ENCODE peak calls at places on chromosomes 1 and 21, in four cellular contexts. K, W, S and A are unnamed samples.

GRCh38 chr1:151935154-151935553 is 25.8 kb upstream of the THEM4 start:
- DNase-seq in K (peak), S (no peak), W (peak), A (no peak)

GRCh38 chr1:181135815-181136737 is 47.6 kb downstream of the IER5 start:
- DNase-seq in W (peak), S (no peak), K (peak), A (peak)

GRCh38 chr1:29425656-29426055 is 189.3 kb downstream of the PTPRU start:
- DNase-seq in K (no peak), W (no peak), S (no peak), A (no peak)

GRCh38 chr1:178940022-178940765 is 69.3 kb upstream of the ANGPTL1 start:
- DNase-seq in S (no peak), K (peak), W (peak), A (peak)

GRCh38 chr1:155729031-155729898 is 40.4 kb downstream of the DAP3 start:
- DNase-seq in K (peak), W (peak), S (no peak), A (peak)

GRCh38 chr21:45306832-45307571 is 19.3 kb upstream of the POFUT2 start:
- DNase-seq in W (peak), K (peak), S (peak), A (no peak)

GRCh38 chr1:241639040-241639652 is 1.0 kb downstream of the CHML start:
- DNase-seq in S (no peak), W (peak), K (no peak), A (no peak)

GRCh38 chr1:201443747-201444146 is 22.2 kb upstream of the TNNI1 start:
- DNase-seq in W (no peak), K (no peak), S (no peak), A (no peak)

GRCh38 chr1:56578664-56578962 is 750 bp downstream of the PLPP3 start:
- DNase-seq in W (no peak), K (no peak), S (no peak), A (no peak)

GRCh38 chr1:33424610-33425009 is 6.3 kb downstream of the PHC2 start:
- DNase-seq in W (peak), K (peak), S (no peak), A (peak)

GRCh38 chr1:58811303-58811702 is 27.5 kb upstream of the JUN start:
- DNase-seq in S (no peak), K (no peak), W (no peak), A (no peak)

GRCh38 chr1:94422115-94422820 is 4.1 kb downstream of the ABCD3 start:
- DNase-seq in K (no peak), W (peak), S (no peak), A (no peak)

GRCh38 chr1:29195875-29196274 is 14.2 kb upstream of the SRSF4 start:
- DNase-seq in W (no peak), K (peak), S (no peak), A (no peak)

GRCh38 chr1:7379445-7379971 is 391.6 kb upstream of the VAMP3 start:
- DNase-seq in W (peak), S (peak), K (peak), A (peak)

GRCh38 chr1:51736702-51737101 is 119.8 kb downstream of the OSBPL9 start:
- DNase-seq in W (peak), S (no peak), K (peak), A (peak)

GRCh38 chr1:2186901-2187300 is 7.7 kb downstream of the FAAP20 start:
- DNase-seq in K (no peak), S (no peak), W (no peak), A (no peak)

GRCh38 chr21:26849428-26850115 is 4.4 kb upstream of the ADAMTS1 start:
- DNase-seq in S (no peak), K (peak), W (peak), A (peak)

GRCh38 chr1:93625582-93626327 is 55.9 kb downstream of the BCAR3 start:
- DNase-seq in W (peak), K (peak), S (no peak), A (peak)

GRCh38 chr1:41476807-41477361 is 7.6 kb downstream of the EDN2 start:
- DNase-seq in S (no peak), W (no peak), K (no peak), A (no peak)

GRCh38 chr1:6859415-6860343 is 74.4 kb downstream of the CAMTA1 start:
- DNase-seq in S (peak), K (peak), W (peak), A (peak)

GRCh38 chr1:19449454-19450228 is 35.7 kb downstream of the CAPZB start:
- DNase-seq in S (no peak), K (no peak), W (no peak), A (no peak)

GRCh38 chr1:115168026-115168425 is 78.7 kb upstream of the TSPAN2 start:
- DNase-seq in S (no peak), K (no peak), W (peak), A (peak)

GRCh38 chr1:150076066-150076465 is 8.5 kb downstream of the VPS45 start:
- DNase-seq in W (peak), S (no peak), K (no peak), A (no peak)

GRCh38 chr1:203584040-203584439 is 42.6 kb upstream of the ATP2B4 start:
- DNase-seq in W (peak), S (no peak), K (peak), A (peak)

GRCh38 chr1:36612881-36613280 is 130.2 kb upstream of the CSF3R start:
- DNase-seq in W (no peak), K (no peak), S (no peak), A (no peak)
- TF ChIP-seq CTCF in W (no peak), K (no peak), S (no peak), A (peak)

DNA sequence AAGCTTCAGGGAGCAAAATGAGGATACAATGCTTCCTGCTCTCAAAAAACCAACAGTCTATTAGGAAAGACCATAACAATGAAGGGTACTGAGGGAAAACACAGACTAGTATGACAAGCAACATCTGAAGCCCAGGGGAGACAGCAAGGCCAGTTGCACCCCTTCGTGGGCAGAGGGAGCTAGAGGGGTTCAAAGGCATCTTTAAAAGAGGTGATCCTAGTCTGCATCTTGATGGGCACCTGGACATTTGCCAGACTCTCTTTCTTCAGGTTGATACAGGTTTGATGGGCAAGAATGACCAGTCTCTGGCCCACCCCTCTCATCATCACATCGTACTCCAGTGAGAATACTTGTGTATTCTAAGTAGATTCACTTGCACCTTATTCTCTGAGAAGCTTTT is 177.7 kb downstream of the VAV3 start:
- DNase-seq in K (no peak), S (no peak), W (no peak), A (no peak)
- TF ChIP-seq CTCF in K (no peak), S (no peak), W (no peak), A (no peak)

GRCh38 chr1:86621286-86621685 is 74.4 kb downstream of the CLCA4 start:
- DNase-seq in S (no peak), W (no peak), K (no peak), A (no peak)
- TF ChIP-seq CTCF in S (no peak), W (no peak), K (no peak), A (no peak)

GRCh38 chr1:167206166-167206835 is 14.4 kb upstream of the POU2F1 start:
- DNase-seq in W (no peak), K (no peak), S (no peak), A (no peak)

GRCh38 chr1:167210966-167211674 is 9.6 kb upstream of the POU2F1 start:
- DNase-seq in K (no peak), W (no peak), S (no peak), A (no peak)

GRCh38 chr1:167208624-167208976 is 12.1 kb upstream of the POU2F1 start:
- DNase-seq in S (no peak), K (no peak), W (no peak), A (no peak)

GRCh38 chr1:167209044-167209443 is 11.6 kb upstream of the POU2F1 start:
- DNase-seq in K (no peak), S (no peak), W (no peak), A (no peak)

DNA sequence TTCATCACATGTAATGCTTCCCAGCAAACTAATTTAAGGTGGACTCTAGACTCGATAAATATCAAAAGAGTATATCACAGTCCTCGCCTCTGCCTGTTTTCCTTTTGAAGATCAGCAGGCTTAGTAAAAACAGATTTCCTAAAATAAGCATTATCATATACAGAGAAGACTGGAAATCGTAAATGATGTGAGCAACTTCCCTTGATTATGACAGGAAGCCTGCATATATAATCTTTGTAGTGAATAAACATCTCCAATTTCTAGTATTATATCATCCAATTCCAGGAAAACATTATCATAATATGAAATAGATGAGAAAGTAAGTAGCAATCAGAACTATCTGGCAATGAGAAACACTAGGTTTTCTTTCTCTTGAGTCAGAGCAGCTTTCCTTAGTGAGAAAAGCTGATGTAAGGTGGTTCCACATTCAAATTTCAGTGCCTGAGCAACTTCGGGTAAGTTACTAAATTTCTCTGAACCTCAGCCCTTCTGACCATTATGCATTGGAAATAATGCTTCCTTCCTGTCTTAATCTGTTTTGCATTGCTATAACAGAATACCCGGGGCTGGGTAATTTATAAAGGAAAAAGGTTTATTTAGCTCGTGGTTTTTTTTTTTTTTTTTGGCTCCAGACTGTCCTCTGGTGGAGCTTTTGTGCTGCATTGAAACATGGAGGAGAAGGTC is 12.6 kb upstream of the POU2F1 start:
- DNase-seq in W (no peak), S (no peak), K (no peak), A (no peak)
- TF ChIP-seq CTCF in W (peak), S (no peak), K (peak), A (peak)

DNA sequence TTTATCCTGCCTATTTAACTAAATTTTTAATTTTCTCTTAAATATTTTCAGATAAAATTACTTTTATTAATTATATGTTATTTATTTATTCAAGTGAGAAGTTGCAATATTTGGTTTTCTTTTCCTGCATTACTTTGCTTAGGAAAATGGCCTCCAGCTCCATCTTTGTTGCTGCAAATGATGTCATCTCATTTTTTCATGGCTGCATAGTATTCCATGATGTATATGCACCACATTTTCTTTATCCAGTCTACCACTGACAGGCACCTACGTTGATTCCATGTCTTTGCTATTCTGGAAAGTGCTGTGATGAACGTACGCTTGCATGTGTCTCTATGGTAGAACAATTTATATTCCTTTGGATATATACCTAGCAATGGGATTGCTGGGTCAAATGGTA is 186.9 kb upstream of the LYPLAL1 start:
- DNase-seq in K (no peak), S (no peak), W (no peak), A (no peak)
- TF ChIP-seq CTCF in K (no peak), S (no peak), W (no peak), A (no peak)